ENCODE peak calls at places on chromosomes 3 and 15, in seven cellular contexts. R is cardiac muscle cell, G is lower lobe of right lung, U is mammary epithelial cell, W is H7, N is heart right ventricle, T is ovary. L is an unnamed sample. For H3K36me3, the result is how much of the 10 kb centered on the place peaks cover.

GRCh38 chr15:69578792-69579587 is 126.4 kb downstream of the RPLP1 start:
- DNase-seq in W (no peak), R (no peak), U (peak), T (no peak), G (peak), N (no peak), L (peak)

GRCh38 chr3:45473841-45474240 is 85.5 kb downstream of the LARS2 start:
- DNase-seq in W (no peak), R (peak), U (no peak), G (no peak), T (no peak), N (no peak), L (no peak)

GRCh38 chr3:190281308-190282051 is 40.8 kb downstream of the CLDN1 start:
- DNase-seq in R (peak), G (no peak), W (no peak), N (no peak), T (no peak), U (no peak), L (no peak)

GRCh38 chr3:157594413-157594812 is 91.2 kb upstream of the VEPH1 start:
- DNase-seq in U (no peak), G (no peak), W (peak), R (peak), T (no peak), N (no peak), L (no peak)

GRCh38 chr15:31446546-31446945 is 119.9 kb downstream of the KLF13 start:
- DNase-seq in R (no peak), N (no peak), W (no peak), U (no peak), T (no peak), G (no peak), L (no peak)

GRCh38 chr3:196332168-196332567 is 6.0 kb downstream of the TM4SF19 start:
- DNase-seq in G (no peak), U (no peak), R (no peak), N (peak), T (no peak), W (no peak), L (no peak)

GRCh38 chr15:71571641-71572040 is 238.7 kb upstream of the NR2E3 start:
- DNase-seq in R (no peak), G (no peak), U (no peak), W (no peak), N (no peak), T (no peak), L (no peak)

GRCh38 chr3:74426571-74426970 is 187.9 kb downstream of the CNTN3 start:
- DNase-seq in W (no peak), G (no peak), T (no peak), R (peak), U (peak), N (no peak), L (no peak)

GRCh38 chr3:64743166-64743565 is 55.4 kb upstream of the ADAMTS9 start:
- DNase-seq in N (no peak), W (no peak), U (no peak), G (no peak), T (no peak), R (peak), L (no peak)

GRCh38 chr3:57555738-57556458 is at the start of gene PDE12:
- DNase-seq in G (peak), U (peak), N (peak), T (peak), R (peak), W (peak), L (peak)

GRCh38 chr15:40333922-40334492 is 6.7 kb downstream of the CCDC9B start:
- DNase-seq in R (peak), G (peak), T (peak), U (no peak), W (no peak), N (peak), L (peak)

GRCh38 chr3:20121088-20121487 is 64.9 kb downstream of the SGO1 start:
- DNase-seq in W (no peak), N (no peak), U (no peak), R (no peak), G (no peak), T (no peak), L (peak)

GRCh38 chr3:108117245-108117644 is 26.4 kb upstream of the CD47 start:
- DNase-seq in R (no peak), U (peak), G (no peak), T (no peak), W (no peak), N (no peak), L (peak)

GRCh38 chr15:43828061-43828657 is 1.4 kb downstream of the WDR76 start:
- DNase-seq in N (no peak), W (no peak), R (peak), U (no peak), G (no peak), T (no peak), L (no peak)

GRCh38 chr15:96505014-96505413 is 174.5 kb downstream of the NR2F2 start:
- DNase-seq in T (no peak), N (no peak), R (no peak), G (no peak), W (no peak), U (no peak), L (no peak)

GRCh38 chr3:120033594-120033993 is 60.7 kb downstream of the GSK3B start:
- DNase-seq in U (no peak), T (no peak), G (no peak), W (no peak), N (no peak), R (no peak), L (no peak)

GRCh38 chr3:147458995-147459704 is 50.0 kb downstream of the ZIC1 start:
- DNase-seq in W (no peak), N (no peak), T (no peak), R (no peak), U (no peak), G (no peak), L (no peak)

GRCh38 chr3:197241173-197241572 is 57.2 kb downstream of the DLG1 start:
- DNase-seq in G (no peak), R (peak), W (no peak), N (no peak), U (no peak), T (no peak), L (no peak)

GRCh38 chr3:196661400-196661799 is 21.9 kb downstream of the NRROS start:
- DNase-seq in W (peak), G (no peak), T (no peak), R (no peak), U (no peak), N (no peak), L (no peak)

GRCh38 chr3:110414851-110415250 is 656.8 kb upstream of the NECTIN3 start:
- DNase-seq in W (no peak), R (peak), T (no peak), N (no peak), U (peak), G (no peak), L (no peak)

GRCh38 chr3:141945726-141946125 is 69.3 kb downstream of the ATP1B3 start:
- DNase-seq in T (no peak), N (no peak), G (no peak), R (no peak), U (no peak), W (no peak), L (no peak)

GRCh38 chr3:172258616-172259015 is 189.6 kb downstream of the GHSR start:
- DNase-seq in U (no peak), G (no peak), R (peak), N (no peak), W (no peak), T (no peak), L (peak)

GRCh38 chr15:57165992-57166391 is 210.3 kb upstream of the CGNL1 start:
- DNase-seq in W (no peak), R (peak), N (no peak), G (no peak), T (no peak), U (peak), L (no peak)

GRCh38 chr3:8888296-8888915 is 74.9 kb downstream of the RAD18 start:
- DNase-seq in W (no peak), N (no peak), T (no peak), U (no peak), G (no peak), R (peak), L (no peak)

GRCh38 chr15:82066455-82066854 is 20.6 kb upstream of the MEX3B start:
- DNase-seq in G (no peak), W (no peak), U (no peak), N (no peak), R (no peak), T (no peak), L (no peak)

GRCh38 chr3:11434017-11434526 is 161.9 kb downstream of the ATG7 start:
- DNase-seq in R (peak), T (peak), N (peak), U (no peak), G (no peak), W (no peak), L (peak)

GRCh38 chr15:90364251-90364650 is 12.2 kb downstream of the ZNF774 start:
- DNase-seq in R (peak), W (no peak), U (peak), T (no peak), N (no peak), G (no peak), L (no peak)

GRCh38 chr3:194824100-194824499 is 138.4 kb downstream of the FAM43A start:
- DNase-seq in R (no peak), T (no peak), W (no peak), N (no peak), U (no peak), G (no peak), L (no peak)

GRCh38 chr3:15291589-15292541 is 40.5 kb downstream of the SH3BP5 start:
- DNase-seq in W (no peak), G (no peak), U (no peak), N (no peak), T (no peak), R (peak), L (no peak)

GRCh38 chr3:112770026-112770626 is 76.5 kb downstream of the CD200R1L start:
- DNase-seq in N (peak), G (no peak), R (peak), T (no peak), U (peak), W (no peak), L (no peak)

GRCh38 chr15:88072598-88073385 is 183.7 kb downstream of the NTRK3 start:
- DNase-seq in W (peak), R (no peak), G (no peak), T (no peak), N (no peak), U (no peak), L (no peak)

GRCh38 chr3:171320721-171321120 is 139.5 kb downstream of the TNIK start:
- DNase-seq in W (no peak), T (no peak), N (no peak), U (no peak), G (no peak), R (peak), L (no peak)

GRCh38 chr3:143002083-143002712 is 828 bp downstream of the U2SURP start:
- DNase-seq in U (peak), N (no peak), G (no peak), R (peak), T (no peak), W (peak), L (no peak)

GRCh38 chr3:138673641-138674040 is 65.1 kb downstream of the FAIM start:
- DNase-seq in G (no peak), W (no peak), N (no peak), U (peak), R (peak), T (no peak), L (peak)

GRCh38 chr15:90213818-90214204 is 12.7 kb downstream of the SEMA4B start:
- DNase-seq in U (no peak), T (no peak), N (no peak), R (no peak), G (no peak), W (no peak), L (no peak)

DNA sequence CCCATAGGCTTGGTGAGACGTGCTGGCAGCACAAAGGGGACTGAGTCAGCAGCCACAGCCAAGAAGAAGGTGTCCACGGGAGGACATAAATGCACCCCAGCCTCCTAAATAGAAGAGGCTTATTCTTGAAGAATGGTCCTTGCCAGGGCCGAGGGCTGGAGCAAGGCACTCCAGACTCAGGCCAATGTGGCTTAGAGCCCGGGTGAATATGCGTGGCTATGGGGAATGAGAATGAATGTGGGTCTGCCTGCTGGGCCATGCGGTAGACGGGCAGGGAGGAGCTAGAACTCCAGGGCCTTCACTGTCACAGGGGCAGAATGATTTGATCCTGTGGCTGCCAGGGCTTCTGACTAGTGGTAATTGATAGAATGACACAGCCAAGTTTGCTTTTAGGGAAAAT is 34.0 kb downstream of the DHX30 start:
- DNase-seq in G (no peak), W (peak), N (no peak), R (no peak), U (no peak), T (no peak), L (no peak)
- H3K36me3 ChIP-seq in G (half or more), W (under half), N (half or more), R (under half), U (under half), T (under half), L (half or more)

GRCh38 chr3:69290430-69290829 is 95.5 kb downstream of the FRMD4B start:
- DNase-seq in N (no peak), G (no peak), U (no peak), T (no peak), R (no peak), W (no peak), L (no peak)

GRCh38 chr3:69292185-69292584 is 93.7 kb downstream of the FRMD4B start:
- DNase-seq in W (peak), N (no peak), U (peak), G (no peak), R (no peak), T (no peak), L (no peak)

GRCh38 chr3:69292959-69293574 is 92.8 kb downstream of the FRMD4B start:
- DNase-seq in N (no peak), T (no peak), W (no peak), U (no peak), G (no peak), R (no peak), L (peak)

GRCh38 chr3:69288161-69288895 is 97.6 kb downstream of the FRMD4B start:
- DNase-seq in T (no peak), N (no peak), W (peak), R (no peak), U (peak), G (no peak), L (no peak)

DNA sequence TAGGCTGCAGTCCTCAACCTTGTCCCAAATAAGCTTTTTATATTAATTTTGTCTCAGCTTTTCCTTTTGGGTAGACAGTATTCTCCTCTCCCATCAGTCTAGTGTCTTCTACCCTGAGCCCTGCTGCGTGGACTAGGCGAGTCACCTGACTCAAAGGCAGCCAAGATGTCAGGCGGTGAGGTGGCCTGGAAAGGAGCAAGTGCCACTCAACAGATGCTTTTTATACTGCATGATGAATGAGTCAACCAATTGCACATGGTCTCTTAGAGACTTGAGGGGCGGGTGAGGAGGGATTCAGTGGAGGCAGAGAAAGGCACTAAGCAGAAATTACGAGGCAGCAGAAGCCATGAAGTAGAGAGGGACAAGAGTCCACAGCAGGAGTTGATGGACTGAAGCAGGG is 95.9 kb downstream of the FRMD4B start:
- DNase-seq in W (no peak), G (no peak), R (no peak), T (no peak), U (peak), N (peak), L (no peak)
- H3K36me3 ChIP-seq in W (under half), G (under half), R (under half), T (under half), U (under half), N (under half), L (under half)

DNA sequence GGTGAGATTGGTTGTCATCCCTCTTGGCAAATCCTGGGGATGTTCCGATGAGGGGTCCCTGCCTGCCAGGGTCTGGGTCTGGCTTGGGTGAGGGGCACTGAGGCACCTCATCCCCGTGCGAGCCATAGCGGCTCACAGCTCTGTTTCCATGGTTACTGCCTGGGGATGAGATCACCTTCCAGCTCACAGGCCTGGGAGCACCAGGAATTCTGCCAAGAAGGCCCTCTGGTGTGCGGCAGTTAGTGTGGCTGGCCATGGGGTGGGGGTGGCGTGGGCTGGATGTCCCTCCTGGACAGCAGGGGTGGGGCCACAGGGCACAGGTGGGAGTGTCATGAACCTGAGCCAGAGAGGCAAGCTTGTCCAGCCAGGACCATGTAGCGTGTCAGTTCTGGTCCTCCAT is 22.1 kb upstream of the PRR23E start:
- DNase-seq in T (peak), N (no peak), R (peak), G (no peak), U (peak), W (peak), L (no peak)
- H3K36me3 ChIP-seq in T (under half), N (under half), R (under half), G (under half), U (under half), W (under half), L (under half)

GRCh38 chr3:129518581-129518980 is 9.9 kb upstream of the RHO start:
- DNase-seq in N (no peak), U (no peak), R (no peak), W (peak), T (no peak), G (no peak), L (peak)
- H3K36me3 ChIP-seq in N (under half), U (under half), R (under half), W (under half), T (under half), G (under half), L (under half)